ENCODE peak calls at places on chromosomes 16 and 17, in five cellular contexts. A is AG04450; L is BJ; S is uterus; F is effector memory CD4-positive, alpha-beta T cell. J is an unnamed sample.
A peak's percentile ranks its signal among the peaks of the same experiment; 100 is the strongest.

GRCh38 chr17:44219126-44219635 is 294 bp downstream of the UBTF start:
- DNase-seq in F (peak; percentile 58), S (no peak), L (no peak), A (no peak), J (no peak)

GRCh38 chr16:12420661-12421209 is 383.0 kb downstream of the CPPED1 start:
- DNase-seq in L (no peak), F (no peak), S (no peak), A (no peak), J (no peak)

GRCh38 chr16:2025251-2025650 is 1.5 kb upstream of the NHERF2 start:
- DNase-seq in A (no peak), L (no peak), F (no peak), S (no peak), J (no peak)

GRCh38 chr17:77330602-77331081 is 189.9 kb downstream of the SEC14L1 start:
- DNase-seq in F (no peak), A (no peak), S (peak; percentile 16), L (no peak), J (no peak)

GRCh38 chr16:1528921-1529537 is 4.4 kb upstream of the TMEM204 start:
- DNase-seq in A (no peak), L (no peak), F (no peak), S (no peak), J (no peak)

GRCh38 chr16:52929478-52929877 is 123.2 kb downstream of the CHD9NB start:
- DNase-seq in S (no peak), A (no peak), L (no peak), F (no peak), J (no peak)

GRCh38 chr17:49022391-49022941 is 25.3 kb downstream of the IGF2BP1 start:
- DNase-seq in F (no peak), A (no peak), L (no peak), S (no peak), J (no peak)

GRCh38 chr17:63911657-63912100 is 621 bp upstream of the CSHL1 start:
- DNase-seq in A (no peak), F (peak; percentile 27), L (no peak), S (peak; percentile 40), J (no peak)

GRCh38 chr17:1058423-1059130 is 61.6 kb downstream of the TIMM22 start:
- DNase-seq in F (no peak), L (no peak), A (no peak), S (no peak), J (no peak)

GRCh38 chr17:72119963-72120877 is 600 bp upstream of the SOX9 start:
- DNase-seq in S (no peak), A (peak; percentile 72), F (no peak), L (no peak), J (no peak)

GRCh38 chr17:73757324-73757942 is 113.2 kb upstream of the SDK2 start:
- DNase-seq in L (no peak), F (no peak), S (no peak), A (no peak), J (no peak)

GRCh38 chr17:40293363-40293762 is 5.7 kb downstream of the CDC6 start:
- DNase-seq in L (no peak), A (no peak), S (no peak), F (no peak), J (no peak)

GRCh38 chr16:14496047-14496770 is 133.9 kb downstream of the PARN start:
- DNase-seq in A (no peak), L (no peak), F (no peak), S (no peak), J (no peak)

GRCh38 chr16:30183236-30183960 is at the start of gene CORO1A:
- DNase-seq in L (peak; percentile 6), F (peak; percentile 70), A (peak; percentile 18), S (peak; percentile 86), J (no peak)

GRCh38 chr17:67491009-67491677 is 114.1 kb downstream of the PITPNC1 start:
- DNase-seq in F (no peak), S (peak; percentile 79), L (peak; percentile 97), A (peak; percentile 93), J (peak; percentile 88)

GRCh38 chr17:35046740-35047283 is 16.7 kb downstream of the RFFL start:
- DNase-seq in F (peak; percentile 55), S (no peak), L (no peak), A (no peak), J (no peak)

GRCh38 chr16:27084296-27085065 is 17.8 kb downstream of the C16orf82 start:
- DNase-seq in S (no peak), F (no peak), A (no peak), L (no peak), J (no peak)

DNA sequence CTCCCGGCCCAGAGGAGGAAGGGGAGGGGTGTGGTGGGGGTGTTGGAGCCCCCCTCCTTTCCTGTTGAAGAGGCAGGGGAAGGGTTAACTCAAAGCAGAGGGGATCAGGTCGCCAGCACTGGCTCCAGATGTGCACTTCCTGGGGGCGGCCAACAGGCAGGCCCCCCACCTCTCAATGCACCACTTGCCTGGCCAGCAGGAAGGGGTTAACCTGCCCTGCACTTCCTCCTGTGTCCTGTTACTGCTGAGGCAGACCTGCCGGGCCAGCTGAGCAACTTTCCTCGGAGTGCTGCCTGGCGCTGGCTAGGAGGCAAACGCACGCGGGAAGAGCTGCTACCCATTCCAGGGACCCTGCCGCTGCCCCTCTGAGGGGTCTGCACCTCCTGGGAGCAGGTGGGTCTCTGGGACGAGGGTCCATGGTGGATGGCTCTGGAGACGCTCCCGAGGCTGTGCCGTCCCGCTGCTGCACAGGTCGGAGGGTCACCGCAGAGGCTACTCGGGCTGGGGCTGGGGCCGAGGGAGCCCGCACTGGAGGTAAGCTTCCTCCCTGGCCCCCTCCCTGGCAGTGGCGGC is at the start of gene EPN3:
- DNase-seq in S (no peak), F (no peak), A (no peak), L (no peak), J (no peak)
- H3K4me3 ChIP-seq in S (peak within 1 kb of the TSS; percentile 5), F (no peak within 1 kb of the TSS), A (no peak within 1 kb of the TSS), L (no peak within 1 kb of the TSS), J (no peak within 1 kb of the TSS)

GRCh38 chr16:85579199-85579598 is 33.9 kb upstream of the GSE1 start:
- DNase-seq in A (no peak), L (no peak), S (no peak), F (no peak), J (no peak)
- H3K4me3 ChIP-seq in A (no peak overlapping the region), L (no peak overlapping the region), S (no peak overlapping the region), F (no peak overlapping the region), J (no peak overlapping the region)

DNA sequence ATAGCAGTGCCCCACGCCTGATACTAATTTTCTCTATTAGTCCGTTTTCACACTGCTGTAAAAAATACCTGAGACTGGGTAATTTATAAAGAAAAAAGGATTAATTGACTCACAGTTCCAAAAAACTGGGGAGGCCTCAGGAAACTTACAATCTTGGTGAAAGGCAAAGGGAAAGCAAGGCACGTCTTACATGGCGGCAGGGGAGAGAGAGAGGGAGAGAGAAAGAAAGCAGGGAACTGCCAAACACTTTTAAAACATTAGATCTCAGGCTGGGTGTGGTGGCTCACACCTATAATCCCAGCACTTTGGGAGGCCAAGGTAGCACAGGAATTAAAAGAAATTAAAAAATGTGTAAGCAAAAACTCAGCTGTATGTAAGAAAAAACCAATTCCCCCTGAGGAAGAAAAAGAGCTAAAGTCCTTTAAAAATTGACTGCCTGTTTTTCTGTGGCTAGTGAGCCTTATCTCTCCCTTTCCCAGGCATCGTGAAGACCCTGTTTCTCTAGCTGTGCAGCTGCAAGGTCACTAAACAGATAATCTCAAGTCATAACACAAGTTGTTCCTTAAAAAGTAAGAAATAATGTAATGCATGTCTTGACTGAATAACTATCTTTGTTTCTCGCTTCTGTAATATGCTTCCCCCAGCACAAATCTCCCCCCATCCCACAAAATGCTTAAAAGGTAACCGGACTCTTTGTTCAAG is 14.0 kb downstream of the ZSCAN10 start:
- DNase-seq in L (no peak), F (no peak), A (no peak), S (no peak), J (no peak)
- H3K4me3 ChIP-seq in L (no peak overlapping the region), F (no peak overlapping the region), A (no peak overlapping the region), S (no peak overlapping the region), J (no peak overlapping the region)

GRCh38 chr17:8611135-8611534 is 19.4 kb downstream of the MYH10 start:
- DNase-seq in L (peak; percentile 61), F (no peak), S (no peak), A (no peak), J (no peak)
- H3K4me3 ChIP-seq in L (peak overlapping the region; percentile 9), F (no peak overlapping the region), S (no peak overlapping the region), A (no peak overlapping the region), J (no peak overlapping the region)

GRCh38 chr16:4800290-4801041 is 2.0 kb downstream of the ROGDI start:
- DNase-seq in F (no peak), A (no peak), S (no peak), L (no peak), J (no peak)
- H3K4me3 ChIP-seq in F (no peak overlapping the region), A (no peak overlapping the region), S (no peak overlapping the region), L (no peak overlapping the region), J (no peak overlapping the region)

DNA sequence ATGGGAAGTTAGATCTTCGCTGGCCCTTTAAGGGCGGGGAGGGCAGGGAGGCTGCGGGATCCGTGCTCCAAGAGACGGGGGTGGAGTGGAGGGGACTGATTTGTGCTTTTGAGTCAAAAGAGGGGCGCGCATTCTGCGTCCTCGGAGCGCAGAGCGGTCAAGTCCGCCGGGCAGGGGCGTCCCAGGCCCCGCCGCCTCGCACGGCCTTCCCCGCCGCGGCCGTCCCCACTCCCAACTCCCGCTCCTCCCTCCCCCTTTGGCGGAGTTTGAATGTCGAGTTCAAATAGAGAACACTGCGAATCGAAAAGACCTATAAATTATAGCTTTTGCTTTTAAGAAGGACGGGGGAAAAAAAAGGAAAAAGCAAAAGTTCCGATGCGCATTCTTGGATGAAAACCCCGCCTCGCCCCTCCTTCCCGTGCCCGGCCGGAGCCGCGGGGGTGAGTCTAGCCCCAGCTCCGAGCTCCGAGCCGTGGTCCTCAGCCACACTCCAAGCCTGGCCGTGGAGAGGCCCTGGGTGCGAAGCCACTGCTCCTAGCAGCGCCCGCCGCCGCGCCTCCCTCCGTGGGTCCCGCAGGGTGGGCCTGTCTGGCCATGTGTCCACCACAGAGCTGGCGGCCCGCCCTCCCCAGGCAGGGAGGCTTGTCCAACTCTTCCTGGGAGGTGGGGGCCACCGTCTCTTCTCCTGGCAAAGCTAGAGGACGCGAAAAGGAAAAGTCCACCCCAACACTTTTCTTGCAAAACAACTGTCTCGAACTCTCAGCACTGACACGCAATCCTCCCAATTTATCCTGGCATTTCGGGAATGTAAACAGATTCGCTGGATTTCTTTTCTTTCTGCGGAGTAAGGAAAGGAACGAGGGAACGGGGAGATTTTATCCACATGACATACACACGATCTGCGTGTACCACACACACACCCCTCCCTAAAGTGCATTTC is 3.6 kb downstream of the CBX8 start:
- DNase-seq in F (no peak), S (no peak), A (peak; percentile 81), L (peak; percentile 87), J (peak; percentile 40)
- H3K4me3 ChIP-seq in F (no peak overlapping the region), S (peak overlapping the region; percentile 15), A (peak overlapping the region; percentile 59), L (peak overlapping the region; percentile 51), J (peak overlapping the region; percentile 32)

DNA sequence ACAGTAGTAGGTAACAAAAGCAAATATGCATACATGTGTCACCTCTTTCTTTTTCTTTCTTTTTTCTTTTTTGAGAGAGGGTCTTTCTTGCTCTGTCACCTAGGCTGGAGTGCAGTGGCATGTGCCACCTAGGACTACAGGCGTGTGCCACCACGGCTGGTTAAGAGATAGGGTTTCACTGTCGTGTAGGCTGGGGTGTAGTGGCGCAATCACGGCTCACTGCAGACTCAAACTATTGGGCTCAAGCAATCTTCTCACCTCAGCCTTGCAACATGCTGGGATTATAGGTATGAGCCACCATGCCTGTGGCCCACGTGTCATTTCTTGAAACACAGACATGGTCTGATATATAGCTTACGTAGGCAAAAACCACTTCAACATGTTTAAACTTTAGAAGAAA is 397.7 kb upstream of the PMFBP1 start:
- DNase-seq in L (no peak), S (no peak), A (no peak), F (no peak), J (no peak)
- H3K4me3 ChIP-seq in L (no peak overlapping the region), S (no peak overlapping the region), A (no peak overlapping the region), F (no peak overlapping the region), J (no peak overlapping the region)